ENCODE peak calls at places on chromosomes 12 and 14, in seven cellular contexts. Z is H1, Y is K562, W is HCT116, J is GM12878, M is HepG2, X is SK-N-SH. T is an unnamed sample.
A peak's percentile ranks its signal among the peaks of the same experiment; 100 is the strongest.

GRCh38 chr14:57692671-57693070 is 173.2 kb downstream of the SLC35F4 start:
- DNase-seq in Z (no peak), Y (peak; percentile 8), W (peak; percentile 49), J (no peak), M (peak; percentile 39), X (peak; percentile 10), T (peak; percentile 73)

GRCh38 chr12:130752692-130753230 is 36.7 kb upstream of the RIMBP2 start:
- DNase-seq in Z (no peak), Y (no peak), W (no peak), J (no peak), M (no peak), X (peak; percentile 77), T (no peak)

GRCh38 chr14:92924247-92924646 is 1.3 kb downstream of the CHGA start:
- DNase-seq in Z (no peak), Y (no peak), W (no peak), J (no peak), M (no peak), X (no peak), T (no peak)

GRCh38 chr14:101551729-101552595 is 9.3 kb upstream of the DIO3 start:
- DNase-seq in Z (no peak), Y (no peak), W (no peak), J (no peak), M (no peak), X (no peak), T (no peak)

GRCh38 chr12:29709056-29709455 is 74.7 kb downstream of the TMTC1 start:
- DNase-seq in Z (no peak), Y (no peak), W (no peak), J (no peak), M (no peak), X (no peak), T (no peak)

GRCh38 chr12:48716168-48716492 is 377 bp downstream of the CCNT1 start:
- DNase-seq in Z (no peak), Y (no peak), W (no peak), J (no peak), M (no peak), X (no peak), T (no peak)

GRCh38 chr14:60514378-60515243 is 5.7 kb downstream of the SIX6 start:
- DNase-seq in Z (no peak), Y (peak; percentile 13), W (no peak), J (no peak), M (peak; percentile 41), X (peak; percentile 90), T (no peak)

GRCh38 chr14:27096091-27096490 is 498.3 kb upstream of the NOVA1 start:
- DNase-seq in Z (no peak), Y (no peak), W (no peak), J (no peak), M (no peak), X (no peak), T (no peak)

GRCh38 chr12:32051511-32052299 is 54.9 kb upstream of the BICD1 start:
- DNase-seq in Z (no peak), Y (no peak), W (peak; percentile 48), J (no peak), M (no peak), X (no peak), T (no peak)

GRCh38 chr14:26687438-26687837 is 89.6 kb upstream of the NOVA1 start:
- DNase-seq in Z (no peak), Y (no peak), W (no peak), J (no peak), M (no peak), X (no peak), T (no peak)

GRCh38 chr14:77125275-77126073 is 16.1 kb downstream of the ZDHHC22 start:
- DNase-seq in Z (no peak), Y (no peak), W (no peak), J (no peak), M (no peak), X (peak; percentile 52), T (no peak)

GRCh38 chr12:29460082-29460481 is 37.4 kb downstream of the OVCH1 start:
- DNase-seq in Z (no peak), Y (no peak), W (no peak), J (no peak), M (no peak), X (no peak), T (no peak)

GRCh38 chr14:94505641-94506040 is 3.6 kb downstream of the SERPINA12 start:
- DNase-seq in Z (no peak), Y (no peak), W (no peak), J (no peak), M (no peak), X (no peak), T (no peak)

GRCh38 chr14:59161571-59162175 is 26.8 kb upstream of the DAAM1 start:
- DNase-seq in Z (no peak), Y (peak; percentile 7), W (peak; percentile 10), J (no peak), M (peak; percentile 94), X (no peak), T (no peak)

GRCh38 chr12:67649165-67650126 is 901 bp downstream of the DYRK2 start:
- DNase-seq in Z (no peak), Y (peak; percentile 64), W (no peak), J (no peak), M (no peak), X (peak; percentile 80), T (peak; percentile 43)

GRCh38 chr14:54309615-54310014 is 87.2 kb upstream of the CDKN3 start:
- DNase-seq in Z (no peak), Y (no peak), W (no peak), J (no peak), M (no peak), X (no peak), T (no peak)

GRCh38 chr12:69415471-69416275 is 54.5 kb upstream of the FRS2 start:
- DNase-seq in Z (peak; percentile 31), Y (peak; percentile 28), W (peak; percentile 13), J (no peak), M (peak; percentile 68), X (peak; percentile 55), T (peak; percentile 89)

GRCh38 chr12:54201001-54201794 is 12.4 kb upstream of the SMUG1 start:
- DNase-seq in Z (no peak), Y (peak; percentile 84), W (peak; percentile 65), J (no peak), M (peak; percentile 51), X (peak; percentile 88), T (peak; percentile 87)

GRCh38 chr12:125340791-125341190 is 275.6 kb downstream of the AACS start:
- DNase-seq in Z (no peak), Y (no peak), W (no peak), J (no peak), M (peak; percentile 3), X (no peak), T (no peak)

GRCh38 chr12:123075591-123076171 is 75.2 kb downstream of the PITPNM2 start:
- DNase-seq in Z (peak; percentile 33), Y (peak; percentile 58), W (no peak), J (no peak), M (peak; percentile 78), X (no peak), T (peak; percentile 87)

GRCh38 chr12:16310934-16311333 is 33.4 kb upstream of the SLC15A5 start:
- DNase-seq in Z (no peak), Y (no peak), W (no peak), J (no peak), M (no peak), X (no peak), T (no peak)

GRCh38 chr14:77120771-77121743 is 20.5 kb downstream of the ZDHHC22 start:
- DNase-seq in Z (no peak), Y (no peak), W (no peak), J (peak; percentile 97), M (no peak), X (no peak), T (no peak)

GRCh38 chr14:54985156-54985555 is 41.7 kb downstream of the WDHD1 start:
- DNase-seq in Z (no peak), Y (no peak), W (no peak), J (no peak), M (no peak), X (no peak), T (no peak)

GRCh38 chr12:79945455-79945854 is 10.6 kb upstream of the PPP1R12A start:
- DNase-seq in Z (no peak), Y (no peak), W (no peak), J (no peak), M (no peak), X (no peak), T (no peak)

GRCh38 chr12:79938843-79939242 is 3.9 kb upstream of the PPP1R12A start:
- DNase-seq in Z (no peak), Y (no peak), W (no peak), J (no peak), M (no peak), X (no peak), T (no peak)

GRCh38 chr12:79939728-79940306 is 4.9 kb upstream of the PPP1R12A start:
- DNase-seq in Z (no peak), Y (no peak), W (no peak), J (no peak), M (no peak), X (no peak), T (no peak)

GRCh38 chr12:79949098-79949497 is 14.2 kb upstream of the PPP1R12A start:
- DNase-seq in Z (no peak), Y (no peak), W (no peak), J (no peak), M (no peak), X (no peak), T (no peak)

GRCh38 chr12:79944565-79944964 is 9.7 kb upstream of the PPP1R12A start:
- DNase-seq in Z (no peak), Y (no peak), W (no peak), J (no peak), M (no peak), X (no peak), T (no peak)
- TF ChIP-seq JUND in Z (no peak), Y (no peak), W (no peak), J (no peak), M (no peak), X (no peak), T (no peak)

DNA sequence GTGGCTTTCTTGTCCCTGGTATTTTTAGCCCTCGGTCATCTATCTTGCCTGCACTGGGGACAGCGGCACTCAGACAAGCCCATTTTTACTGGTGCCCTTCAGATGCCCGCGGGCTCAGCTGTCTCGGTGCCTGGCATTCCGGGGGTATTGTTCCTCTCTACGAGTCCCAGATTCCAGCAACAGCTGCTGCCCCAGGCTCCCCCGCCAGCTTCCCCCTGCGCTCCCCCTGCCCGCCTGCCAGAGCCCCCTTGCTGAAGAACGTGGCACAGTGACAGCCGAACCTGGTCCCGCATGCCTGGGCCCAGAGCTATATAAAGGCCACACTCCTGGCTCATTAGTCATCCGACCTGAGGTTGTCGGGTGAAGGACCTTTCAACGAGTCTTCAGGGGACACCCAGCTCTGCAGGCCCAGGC is 10.9 kb upstream of the MYL2 start:
- DNase-seq in Z (no peak), Y (no peak), W (no peak), J (no peak), M (no peak), X (no peak), T (no peak)
- TF ChIP-seq JUND in Z (no peak), Y (no peak), W (no peak), J (no peak), M (no peak), X (no peak), T (no peak)

DNA sequence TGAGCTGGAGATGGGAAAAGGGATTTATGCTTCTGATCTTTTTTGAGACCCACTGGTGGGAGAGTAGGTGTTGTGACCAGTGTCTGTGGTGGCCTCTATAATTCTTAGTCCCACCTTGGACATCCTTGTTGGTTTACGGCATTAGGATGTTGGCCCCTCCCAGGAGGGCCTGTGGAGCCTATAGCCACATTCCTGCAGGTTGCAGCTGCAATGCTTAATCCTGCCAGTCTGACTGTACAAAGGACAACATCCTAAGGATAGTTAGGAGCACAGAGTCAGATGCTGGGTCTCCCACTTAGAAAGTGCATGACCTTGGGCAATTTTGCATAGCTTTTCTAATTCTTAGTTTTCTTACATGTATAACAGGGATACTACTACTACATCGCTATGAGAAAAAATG is 150.9 kb upstream of the SLC38A2 start:
- DNase-seq in Z (no peak), Y (no peak), W (no peak), J (no peak), M (peak; percentile 62), X (no peak), T (no peak)
- TF ChIP-seq JUND in Z (no peak), Y (no peak), W (no peak), J (no peak), M (no peak), X (no peak), T (no peak)

GRCh38 chr14:104037903-104038302 is 47.6 kb upstream of the ASPG start:
- DNase-seq in Z (no peak), Y (no peak), W (no peak), J (no peak), M (no peak), X (no peak), T (no peak)
- TF ChIP-seq JUND in Z (no peak), Y (no peak), W (no peak), J (no peak), M (no peak), X (no peak), T (no peak)